ENCODE peak calls at places on chromosomes 13 and 19, in nine cellular contexts. M, I, U, W, Q, K, A, B and D are unnamed samples.

GRCh38 chr19:27911122-27911898 is 1301.6 kb downstream of the UQCRFS1 start:
- DNase-seq in M (no peak), I (no peak), U (no peak), W (no peak), Q (no peak), K (peak; percentile 76), A (no peak), B (no peak), D (no peak)

GRCh38 chr13:113245858-113246791 is 36.7 kb downstream of the CUL4A start:
- DNase-seq in M (no peak), I (no peak), U (no peak), W (no peak), Q (no peak), K (no peak), A (peak; percentile 13), B (no peak), D (no peak)

GRCh38 chr19:47228168-47228936 is 2.6 kb downstream of the BBC3 start:
- DNase-seq in M (peak; percentile 43), I (no peak), U (peak; percentile 61), W (no peak), Q (peak; percentile 74), K (no peak), A (peak; percentile 17), B (peak; percentile 74), D (peak; percentile 86)

GRCh38 chr13:49376121-49376520 is 67.7 kb downstream of the CAB39L start:
- DNase-seq in M (no peak), I (no peak), U (no peak), W (no peak), Q (no peak), K (no peak), A (no peak), B (no peak), D (no peak)

GRCh38 chr13:109910131-109910530 is 123.7 kb upstream of the IRS2 start:
- DNase-seq in M (no peak), I (no peak), U (no peak), W (no peak), Q (no peak), K (no peak), A (no peak), B (no peak), D (no peak)

GRCh38 chr13:27131202-27131623 is 40.4 kb downstream of the USP12 start:
- DNase-seq in M (peak; percentile 70), I (no peak), U (no peak), W (no peak), Q (peak; percentile 82), K (no peak), A (peak; percentile 55), B (no peak), D (peak; percentile 23)

GRCh38 chr13:63184693-63185092 is 1769.0 kb upstream of the PCDH20 start:
- DNase-seq in M (no peak), I (no peak), U (no peak), W (no peak), Q (no peak), K (no peak), A (peak; percentile 88), B (no peak), D (no peak)

GRCh38 chr13:80359459-80360297 is 18.8 kb upstream of the SPRY2 start:
- DNase-seq in M (no peak), I (no peak), U (no peak), W (peak; percentile 15), Q (no peak), K (no peak), A (no peak), B (no peak), D (peak; percentile 42)

GRCh38 chr13:112248909-112249592 is 127.1 kb upstream of the SPACA7 start:
- DNase-seq in M (no peak), I (no peak), U (no peak), W (no peak), Q (no peak), K (no peak), A (no peak), B (no peak), D (no peak)

GRCh38 chr13:80571346-80572307 is 230.7 kb upstream of the SPRY2 start:
- DNase-seq in M (no peak), I (no peak), U (no peak), W (no peak), Q (no peak), K (no peak), A (no peak), B (no peak), D (no peak)

GRCh38 chr13:62185631-62186256 is 770.1 kb upstream of the PCDH20 start:
- DNase-seq in M (no peak), I (no peak), U (no peak), W (no peak), Q (no peak), K (no peak), A (no peak), B (no peak), D (no peak)

GRCh38 chr13:32041429-32041828 is 9.9 kb downstream of the FRY start:
- DNase-seq in M (no peak), I (no peak), U (no peak), W (no peak), Q (no peak), K (no peak), A (no peak), B (no peak), D (no peak)

GRCh38 chr13:91520952-91521351 is 122.5 kb downstream of the GPC5 start:
- DNase-seq in M (no peak), I (no peak), U (no peak), W (no peak), Q (no peak), K (no peak), A (no peak), B (no peak), D (no peak)

GRCh38 chr13:71879129-71879535 is 12.1 kb upstream of the DACH1 start:
- DNase-seq in M (no peak), I (no peak), U (no peak), W (peak; percentile 11), Q (no peak), K (no peak), A (peak; percentile 27), B (no peak), D (no peak)

GRCh38 chr19:14686411-14686810 is 3.4 kb upstream of the ZNF333 start:
- DNase-seq in M (no peak), I (no peak), U (no peak), W (no peak), Q (peak; percentile 55), K (no peak), A (peak; percentile 9), B (peak; percentile 17), D (peak; percentile 56)

GRCh38 chr19:5805465-5806132 is 732 bp downstream of the NRTN start:
- DNase-seq in M (peak; percentile 39), I (no peak), U (no peak), W (peak; percentile 58), Q (peak; percentile 73), K (peak; percentile 88), A (peak; percentile 24), B (peak; percentile 87), D (peak; percentile 97)

GRCh38 chr19:45251452-45252354 is 632 bp downstream of the MARK4 start:
- DNase-seq in M (no peak), I (no peak), U (peak; percentile 25), W (no peak), Q (no peak), K (peak; percentile 81), A (no peak), B (peak; percentile 12), D (peak; percentile 96)

GRCh38 chr19:13007292-13008045 is 12.2 kb downstream of the NFIX start:
- DNase-seq in M (no peak), I (no peak), U (peak; percentile 78), W (peak; percentile 65), Q (no peak), K (peak; percentile 83), A (no peak), B (no peak), D (no peak)
- H3K4me1 ChIP-seq in M (peaks cover 2% of the 10 kb centered on the region), I (peaks cover 99% of the 10 kb centered on the region), U (peaks cover 8% of the 10 kb centered on the region), W (peaks cover 76% of the 10 kb centered on the region), Q (peaks cover 4% of the 10 kb centered on the region), K (peaks cover 58% of the 10 kb centered on the region), A (peaks cover 6% of the 10 kb centered on the region), B (peaks cover 41% of the 10 kb centered on the region), D (peaks cover 11% of the 10 kb centered on the region)

GRCh38 chr13:21929400-21929799 is 258.5 kb downstream of the FGF9 start:
- DNase-seq in M (no peak), I (no peak), U (no peak), W (no peak), Q (no peak), K (no peak), A (no peak), B (no peak), D (no peak)

GRCh38 chr13:21924958-21925357 is 254.1 kb downstream of the FGF9 start:
- DNase-seq in M (no peak), I (no peak), U (no peak), W (no peak), Q (no peak), K (no peak), A (no peak), B (no peak), D (no peak)

GRCh38 chr13:21925720-21926119 is 254.8 kb downstream of the FGF9 start:
- DNase-seq in M (no peak), I (no peak), U (no peak), W (no peak), Q (no peak), K (no peak), A (no peak), B (no peak), D (no peak)
- H3K4me1 ChIP-seq in M (no peaks in the 10 kb centered on the region), I (peaks cover 6% of the 10 kb centered on the region), U (no peaks in the 10 kb centered on the region), W (no peaks in the 10 kb centered on the region), Q (no peaks in the 10 kb centered on the region), K (no peaks in the 10 kb centered on the region), A (no peaks in the 10 kb centered on the region), B (no peaks in the 10 kb centered on the region), D (no peaks in the 10 kb centered on the region)

GRCh38 chr13:50687545-50687944 is 155.9 kb downstream of the DLEU7 start:
- DNase-seq in M (no peak), I (no peak), U (no peak), W (no peak), Q (no peak), K (no peak), A (no peak), B (no peak), D (no peak)

GRCh38 chr13:50685491-50685890 is 158.0 kb downstream of the DLEU7 start:
- DNase-seq in M (no peak), I (no peak), U (peak; percentile 21), W (peak; percentile 90), Q (no peak), K (no peak), A (no peak), B (peak; percentile 41), D (no peak)

GRCh38 chr13:50690020-50690419 is 153.5 kb downstream of the DLEU7 start:
- DNase-seq in M (no peak), I (no peak), U (no peak), W (no peak), Q (no peak), K (no peak), A (no peak), B (no peak), D (no peak)

GRCh38 chr13:50684366-50684765 is 159.1 kb downstream of the DLEU7 start:
- DNase-seq in M (no peak), I (no peak), U (no peak), W (peak; percentile 50), Q (no peak), K (no peak), A (no peak), B (peak; percentile 11), D (no peak)

GRCh38 chr13:50686547-50686946 is 156.9 kb downstream of the DLEU7 start:
- DNase-seq in M (no peak), I (no peak), U (no peak), W (no peak), Q (no peak), K (no peak), A (no peak), B (no peak), D (no peak)
- H3K4me1 ChIP-seq in M (no peaks in the 10 kb centered on the region), I (peaks cover 18% of the 10 kb centered on the region), U (no peaks in the 10 kb centered on the region), W (peaks cover 41% of the 10 kb centered on the region), Q (peaks cover 6% of the 10 kb centered on the region), K (peaks cover 4% of the 10 kb centered on the region), A (no peaks in the 10 kb centered on the region), B (no peaks in the 10 kb centered on the region), D (peaks cover 14% of the 10 kb centered on the region)

GRCh38 chr19:1250374-1251232 is 2.2 kb downstream of the MIDN start:
- DNase-seq in M (peak; percentile 61), I (no peak), U (peak; percentile 63), W (peak; percentile 76), Q (peak; percentile 87), K (no peak), A (peak; percentile 60), B (peak; percentile 76), D (peak; percentile 88)
- H3K4me1 ChIP-seq in M (peaks cover 47% of the 10 kb centered on the region), I (peaks cover 51% of the 10 kb centered on the region), U (no peaks in the 10 kb centered on the region), W (peaks cover 56% of the 10 kb centered on the region), Q (peaks cover 33% of the 10 kb centered on the region), K (peaks cover 15% of the 10 kb centered on the region), A (peaks cover 25% of the 10 kb centered on the region), B (peaks cover 31% of the 10 kb centered on the region), D (peaks cover 21% of the 10 kb centered on the region)